ENCODE peak calls at places on chromosomes 2 and 18, in four cellular contexts. One of them, this sample, is unnamed.
A peak's percentile ranks its signal among the peaks of the same experiment; 100 is the strongest.

GRCh38 chr2:145906356-145906755 is 1386.4 kb upstream of the ZEB2 start:
- DNase-seq in A549: no peak
- DNase-seq in WTC11: peak; percentile 16
- DNase-seq in K562: peak; percentile 21
- DNase-seq in this sample: peak; percentile 44

GRCh38 chr2:201158111-201158929 is 24.6 kb upstream of the CASP10 start:
- DNase-seq in A549: peak; percentile 75
- DNase-seq in WTC11: peak; percentile 51
- DNase-seq in K562: peak; percentile 82
- DNase-seq in this sample: peak; percentile 91

GRCh38 chr2:180696005-180696404 is 284.4 kb upstream of the UBE2E3 start:
- DNase-seq in A549: no peak
- DNase-seq in WTC11: no peak
- DNase-seq in K562: no peak
- DNase-seq in this sample: no peak

GRCh38 chr2:2831656-2832055 is 500.6 kb upstream of the MYT1L start:
- DNase-seq in A549: no peak
- DNase-seq in WTC11: peak; percentile 24
- DNase-seq in K562: no peak
- DNase-seq in this sample: no peak

GRCh38 chr18:48408111-48408726 is 964 bp downstream of the ZBTB7C start:
- DNase-seq in A549: no peak
- DNase-seq in WTC11: peak; percentile 28
- DNase-seq in K562: no peak
- DNase-seq in this sample: no peak

GRCh38 chr2:72111061-72111460 is 36.6 kb downstream of the CYP26B1 start:
- DNase-seq in A549: no peak
- DNase-seq in WTC11: no peak
- DNase-seq in K562: no peak
- DNase-seq in this sample: no peak

GRCh38 chr18:59675346-59675745 is 21.9 kb downstream of the CCBE1 start:
- DNase-seq in A549: no peak
- DNase-seq in WTC11: no peak
- DNase-seq in K562: no peak
- DNase-seq in this sample: no peak

GRCh38 chr2:186569906-186570305 is 19.9 kb upstream of the ITGAV start:
- DNase-seq in A549: no peak
- DNase-seq in WTC11: no peak
- DNase-seq in K562: no peak
- DNase-seq in this sample: peak; percentile 24

GRCh38 chr2:118738524-118739308 is 108.7 kb downstream of the EN1 start:
- DNase-seq in A549: peak; percentile 19
- DNase-seq in WTC11: no peak
- DNase-seq in K562: peak; percentile 84
- DNase-seq in this sample: peak; percentile 6

GRCh38 chr2:161975813-161976160 is 98.2 kb downstream of the DPP4 start:
- DNase-seq in A549: no peak
- DNase-seq in WTC11: no peak
- DNase-seq in K562: no peak
- DNase-seq in this sample: no peak

GRCh38 chr18:76256897-76257500 is 238.0 kb downstream of the ZNF516 start:
- DNase-seq in A549: peak; percentile 16
- DNase-seq in WTC11: peak; percentile 41
- DNase-seq in K562: peak; percentile 6
- DNase-seq in this sample: peak; percentile 22

GRCh38 chr2:234571620-234572407 is 74.9 kb upstream of the ARL4C start:
- DNase-seq in A549: no peak
- DNase-seq in WTC11: no peak
- DNase-seq in K562: no peak
- DNase-seq in this sample: no peak

GRCh38 chr18:49612515-49613033 is 50.7 kb downstream of the LIPG start:
- DNase-seq in A549: no peak
- DNase-seq in WTC11: peak; percentile 36
- DNase-seq in K562: no peak
- DNase-seq in this sample: no peak

GRCh38 chr18:61822879-61823278 is 69.9 kb downstream of the RNF152 start:
- DNase-seq in A549: no peak
- DNase-seq in WTC11: no peak
- DNase-seq in K562: no peak
- DNase-seq in this sample: no peak

GRCh38 chr18:61823595-61823994 is 69.2 kb downstream of the RNF152 start:
- DNase-seq in A549: no peak
- DNase-seq in WTC11: no peak
- DNase-seq in K562: no peak
- DNase-seq in this sample: no peak

GRCh38 chr18:61821748-61822147 is 71.1 kb downstream of the RNF152 start:
- DNase-seq in A549: no peak
- DNase-seq in WTC11: no peak
- DNase-seq in K562: no peak
- DNase-seq in this sample: no peak

GRCh38 chr18:61824733-61825363 is 68.0 kb downstream of the RNF152 start:
- DNase-seq in A549: no peak
- DNase-seq in WTC11: no peak
- DNase-seq in K562: no peak
- DNase-seq in this sample: no peak

GRCh38 chr18:61825386-61825785 is 67.4 kb downstream of the RNF152 start:
- DNase-seq in A549: no peak
- DNase-seq in WTC11: no peak
- DNase-seq in K562: no peak
- DNase-seq in this sample: no peak
- TF ChIP-seq NR3C1 in A549: no peak
- TF ChIP-seq NR3C1 in WTC11: no peak
- TF ChIP-seq NR3C1 in K562: no peak
- TF ChIP-seq NR3C1 in this sample: no peak

DNA sequence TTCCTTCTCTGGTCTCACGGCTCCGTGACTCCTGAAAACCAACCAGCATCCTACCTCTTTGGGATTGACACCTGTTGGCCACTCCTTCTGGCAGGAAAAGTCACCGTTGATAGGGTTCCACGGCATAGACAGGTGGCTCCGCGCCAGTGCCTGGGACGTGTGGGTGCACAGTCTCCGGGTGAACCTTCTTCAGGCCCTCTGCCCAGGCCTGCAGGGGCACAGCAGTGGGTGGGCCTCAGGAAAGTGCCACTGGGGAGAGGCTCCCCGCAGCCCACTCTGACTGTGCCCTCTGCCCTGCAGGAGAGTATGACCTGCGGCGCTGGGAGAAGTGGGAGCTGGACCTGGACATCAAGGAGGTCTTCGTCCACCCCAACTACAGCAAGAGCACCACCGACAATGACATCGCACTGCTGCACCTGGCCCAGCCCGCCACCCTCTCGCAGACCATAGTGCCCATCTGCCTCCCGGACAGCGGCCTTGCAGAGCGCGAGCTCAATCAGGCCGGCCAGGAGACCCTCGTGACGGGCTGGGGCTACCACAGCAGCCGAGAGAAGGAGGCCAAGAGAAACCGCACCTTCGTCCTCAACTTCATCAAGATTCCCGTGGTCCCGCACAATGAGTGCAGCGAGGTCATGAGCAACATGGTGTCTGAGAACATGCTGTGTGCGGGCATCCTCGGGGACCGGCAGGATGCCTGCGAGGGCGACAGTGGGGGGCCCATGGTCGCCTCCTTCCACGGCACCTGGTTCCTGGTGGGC is 10.0 kb downstream of the PROC start:
- DNase-seq in A549: no peak
- DNase-seq in WTC11: no peak
- DNase-seq in K562: no peak
- DNase-seq in this sample: no peak
- TF ChIP-seq NR3C1 in A549: no peak
- TF ChIP-seq NR3C1 in WTC11: no peak
- TF ChIP-seq NR3C1 in K562: no peak
- TF ChIP-seq NR3C1 in this sample: no peak

DNA sequence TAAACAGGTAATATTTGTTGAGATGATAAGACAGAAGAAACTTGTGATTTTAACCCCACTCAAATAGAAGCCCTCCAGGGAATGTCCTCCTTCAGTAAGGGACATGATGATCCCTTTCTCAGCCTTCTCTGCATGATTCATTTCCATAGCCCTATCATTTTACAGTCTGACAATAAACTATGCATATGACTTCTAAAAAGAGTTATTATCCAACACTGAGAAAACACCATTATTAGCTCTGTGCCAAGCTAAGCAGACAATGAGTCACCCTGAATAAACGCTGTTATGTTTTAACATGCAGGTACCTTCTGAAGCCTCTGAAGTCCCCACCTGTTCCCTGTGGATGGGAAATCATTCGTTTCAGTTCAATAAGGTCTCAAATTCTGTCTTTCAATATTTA is 54.7 kb downstream of the DTNB start:
- DNase-seq in A549: peak; percentile 21
- DNase-seq in WTC11: no peak
- DNase-seq in K562: no peak
- DNase-seq in this sample: peak; percentile 84
- TF ChIP-seq NR3C1 in A549: no peak
- TF ChIP-seq NR3C1 in WTC11: no peak
- TF ChIP-seq NR3C1 in K562: no peak
- TF ChIP-seq NR3C1 in this sample: no peak

GRCh38 chr2:38526195-38526594 is 76.5 kb downstream of the HNRNPLL start:
- DNase-seq in A549: no peak
- DNase-seq in WTC11: no peak
- DNase-seq in K562: no peak
- DNase-seq in this sample: no peak

GRCh38 chr2:38529208-38529607 is 73.5 kb downstream of the HNRNPLL start:
- DNase-seq in A549: no peak
- DNase-seq in WTC11: no peak
- DNase-seq in K562: no peak
- DNase-seq in this sample: no peak

GRCh38 chr2:38527338-38528007 is 75.3 kb downstream of the HNRNPLL start:
- DNase-seq in A549: no peak
- DNase-seq in WTC11: no peak
- DNase-seq in K562: no peak
- DNase-seq in this sample: no peak

GRCh38 chr2:38524580-38524979 is 78.1 kb downstream of the HNRNPLL start:
- DNase-seq in A549: no peak
- DNase-seq in WTC11: no peak
- DNase-seq in K562: no peak
- DNase-seq in this sample: no peak

DNA sequence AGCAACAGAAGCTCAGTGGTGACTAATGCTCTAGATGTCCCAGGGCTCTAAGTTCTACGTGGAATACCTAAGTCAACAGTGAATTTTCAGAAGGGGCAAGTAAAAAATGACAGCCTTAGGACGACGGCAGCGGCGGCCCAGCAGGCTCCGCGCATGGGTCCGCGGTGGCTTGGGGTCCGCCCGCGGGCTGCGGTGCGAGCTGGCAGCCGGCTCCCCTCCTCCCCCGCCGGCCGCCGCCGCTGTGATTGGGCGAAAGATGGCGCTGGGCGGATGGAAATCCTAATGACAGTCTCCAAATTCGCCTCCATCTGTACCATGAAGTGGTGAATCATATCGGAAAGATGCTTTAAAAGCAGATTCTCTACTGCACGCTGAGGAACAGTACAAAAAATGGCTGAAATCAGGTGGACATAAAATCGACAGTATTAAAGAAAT is 74.7 kb downstream of the HNRNPLL start:
- DNase-seq in A549: peak; percentile 68
- DNase-seq in WTC11: peak; percentile 64
- DNase-seq in K562: peak; percentile 46
- DNase-seq in this sample: peak; percentile 36
- TF ChIP-seq NR3C1 in A549: no peak
- TF ChIP-seq NR3C1 in WTC11: no peak
- TF ChIP-seq NR3C1 in K562: no peak
- TF ChIP-seq NR3C1 in this sample: no peak

DNA sequence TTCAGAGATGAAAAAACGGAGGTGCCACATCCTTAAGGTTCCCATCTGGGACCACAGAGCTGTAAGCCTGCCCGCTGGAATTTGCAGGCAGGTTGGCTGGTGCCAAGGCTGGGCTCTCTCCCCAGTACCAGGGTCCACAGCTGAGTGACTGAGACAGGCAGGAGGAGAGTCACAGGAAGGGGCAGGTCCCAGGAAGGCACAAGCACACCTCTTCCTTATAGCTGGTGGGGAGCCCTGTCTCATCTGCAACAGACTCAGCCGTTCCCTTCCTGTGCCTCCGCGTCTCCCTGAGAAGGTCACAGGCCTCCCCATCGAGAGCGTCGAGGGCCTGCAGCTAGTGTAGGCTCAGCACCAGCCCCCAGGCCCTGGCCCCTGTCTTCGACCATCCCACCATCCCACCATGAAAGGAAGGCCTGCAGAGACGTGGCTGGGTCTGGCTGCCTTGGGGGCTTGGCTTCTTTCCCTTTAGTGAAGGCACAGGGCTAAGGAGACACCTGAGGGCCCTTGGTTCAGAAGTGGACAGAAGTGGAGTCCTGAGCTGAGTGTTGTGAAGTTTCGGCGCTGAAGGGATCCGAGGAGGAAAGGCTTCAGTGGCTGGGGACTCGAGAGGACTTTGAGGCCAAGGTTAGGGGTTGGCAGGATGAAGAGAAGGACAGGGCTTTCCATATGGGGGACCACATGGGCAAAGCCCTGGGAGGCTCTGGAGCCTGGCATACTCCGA is 26.8 kb downstream of the GLI2 start:
- DNase-seq in A549: no peak
- DNase-seq in WTC11: no peak
- DNase-seq in K562: no peak
- DNase-seq in this sample: no peak
- TF ChIP-seq NR3C1 in A549: no peak
- TF ChIP-seq NR3C1 in WTC11: no peak
- TF ChIP-seq NR3C1 in K562: no peak
- TF ChIP-seq NR3C1 in this sample: no peak

GRCh38 chr2:98896944-98897343 is 39.1 kb downstream of the CRACDL start:
- DNase-seq in A549: no peak
- DNase-seq in WTC11: no peak
- DNase-seq in K562: no peak
- DNase-seq in this sample: no peak

GRCh38 chr2:98898423-98898841 is 37.6 kb downstream of the CRACDL start:
- DNase-seq in A549: no peak
- DNase-seq in WTC11: no peak
- DNase-seq in K562: no peak
- DNase-seq in this sample: no peak

GRCh38 chr2:98899041-98899702 is 36.9 kb downstream of the CRACDL start:
- DNase-seq in A549: no peak
- DNase-seq in WTC11: no peak
- DNase-seq in K562: no peak
- DNase-seq in this sample: no peak

GRCh38 chr2:98896416-98896815 is 39.6 kb downstream of the CRACDL start:
- DNase-seq in A549: no peak
- DNase-seq in WTC11: no peak
- DNase-seq in K562: no peak
- DNase-seq in this sample: no peak

GRCh38 chr2:98897746-98898145 is 38.3 kb downstream of the CRACDL start:
- DNase-seq in A549: no peak
- DNase-seq in WTC11: no peak
- DNase-seq in K562: no peak
- DNase-seq in this sample: no peak
- TF ChIP-seq NR3C1 in A549: no peak
- TF ChIP-seq NR3C1 in WTC11: no peak
- TF ChIP-seq NR3C1 in K562: no peak
- TF ChIP-seq NR3C1 in this sample: no peak

DNA sequence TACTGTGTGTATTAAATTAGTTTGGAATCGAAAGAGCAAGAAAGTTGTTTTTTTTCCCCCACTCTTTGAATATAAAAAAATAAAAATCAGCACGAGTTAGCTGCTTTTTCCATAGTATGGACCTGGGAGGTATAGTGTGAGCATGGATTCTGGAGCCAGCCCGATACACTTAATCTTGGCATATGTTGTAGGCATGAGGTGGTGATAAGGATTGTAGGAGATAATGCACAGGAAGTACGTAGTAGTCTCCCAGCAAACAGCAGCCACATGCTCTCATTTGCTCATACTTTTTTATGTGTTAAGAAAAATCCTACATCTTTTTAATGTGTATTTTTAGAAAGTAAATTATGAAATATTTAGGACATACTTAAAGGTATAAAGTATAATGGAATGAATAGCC is 2.1 kb upstream of the DNAJC27 start:
- DNase-seq in A549: no peak
- DNase-seq in WTC11: no peak
- DNase-seq in K562: peak; percentile 48
- DNase-seq in this sample: no peak
- TF ChIP-seq NR3C1 in A549: no peak
- TF ChIP-seq NR3C1 in WTC11: no peak
- TF ChIP-seq NR3C1 in K562: no peak
- TF ChIP-seq NR3C1 in this sample: no peak